ENCODE peak calls at places on chromosomes 4 and X, in four cellular contexts. One of them, this sample, is unnamed. For H3K4me1, the result is how much of the 10 kb centered on the place peaks cover.

GRCh38 chr4:83722730-83723269 is 186.9 kb downstream of the GPAT3 start:
- DNase-seq in right cardiac atrium: no peak
- DNase-seq in right lobe of liver: no peak
- DNase-seq in neural progenitor cell: no peak
- DNase-seq in this sample: no peak

GRCh38 chr4:113885291-113885690 is 94.2 kb downstream of the ARSJ start:
- DNase-seq in right cardiac atrium: no peak
- DNase-seq in right lobe of liver: no peak
- DNase-seq in neural progenitor cell: no peak
- DNase-seq in this sample: no peak

GRCh38 chr4:27278615-27279014 is 418.0 kb downstream of the STIM2 start:
- DNase-seq in right cardiac atrium: no peak
- DNase-seq in right lobe of liver: no peak
- DNase-seq in neural progenitor cell: peak
- DNase-seq in this sample: peak

GRCh38 chr4:124178449-124179021 is 534.0 kb downstream of the ANKRD50 start:
- DNase-seq in right cardiac atrium: no peak
- DNase-seq in right lobe of liver: no peak
- DNase-seq in neural progenitor cell: no peak
- DNase-seq in this sample: no peak

GRCh38 chrX:52363247-52363883 is 5.5 kb upstream of the XAGE2 start:
- DNase-seq in right cardiac atrium: no peak
- DNase-seq in right lobe of liver: no peak
- DNase-seq in neural progenitor cell: peak
- DNase-seq in this sample: no peak

GRCh38 chrX:56857042-56857441 is 128.0 kb downstream of the NBDY start:
- DNase-seq in right cardiac atrium: no peak
- DNase-seq in right lobe of liver: no peak
- DNase-seq in neural progenitor cell: no peak
- DNase-seq in this sample: no peak

GRCh38 chr4:155703486-155704227 is 37.0 kb downstream of the GUCY1A1 start:
- DNase-seq in right cardiac atrium: no peak
- DNase-seq in right lobe of liver: no peak
- DNase-seq in neural progenitor cell: no peak
- DNase-seq in this sample: no peak

GRCh38 chrX:26613951-26614350 is 398.0 kb downstream of the MAGEB5 start:
- DNase-seq in right cardiac atrium: no peak
- DNase-seq in right lobe of liver: no peak
- DNase-seq in neural progenitor cell: no peak
- DNase-seq in this sample: no peak

GRCh38 chrX:19906293-19906692 is 18.9 kb upstream of the SH3KBP1 start:
- DNase-seq in right cardiac atrium: no peak
- DNase-seq in right lobe of liver: no peak
- DNase-seq in neural progenitor cell: no peak
- DNase-seq in this sample: no peak

GRCh38 chrX:141314441-141314840 is 72.1 kb upstream of the SPANXC start:
- DNase-seq in right cardiac atrium: no peak
- DNase-seq in right lobe of liver: no peak
- DNase-seq in neural progenitor cell: no peak
- DNase-seq in this sample: no peak

GRCh38 chr4:153138736-153139135 is 65.5 kb upstream of the TRIM2 start:
- DNase-seq in right cardiac atrium: no peak
- DNase-seq in right lobe of liver: no peak
- DNase-seq in neural progenitor cell: no peak
- DNase-seq in this sample: no peak

GRCh38 chr4:113404846-113405245 is 355.4 kb downstream of the ANK2 start:
- DNase-seq in right cardiac atrium: no peak
- DNase-seq in right lobe of liver: no peak
- DNase-seq in neural progenitor cell: no peak
- DNase-seq in this sample: peak

DNA sequence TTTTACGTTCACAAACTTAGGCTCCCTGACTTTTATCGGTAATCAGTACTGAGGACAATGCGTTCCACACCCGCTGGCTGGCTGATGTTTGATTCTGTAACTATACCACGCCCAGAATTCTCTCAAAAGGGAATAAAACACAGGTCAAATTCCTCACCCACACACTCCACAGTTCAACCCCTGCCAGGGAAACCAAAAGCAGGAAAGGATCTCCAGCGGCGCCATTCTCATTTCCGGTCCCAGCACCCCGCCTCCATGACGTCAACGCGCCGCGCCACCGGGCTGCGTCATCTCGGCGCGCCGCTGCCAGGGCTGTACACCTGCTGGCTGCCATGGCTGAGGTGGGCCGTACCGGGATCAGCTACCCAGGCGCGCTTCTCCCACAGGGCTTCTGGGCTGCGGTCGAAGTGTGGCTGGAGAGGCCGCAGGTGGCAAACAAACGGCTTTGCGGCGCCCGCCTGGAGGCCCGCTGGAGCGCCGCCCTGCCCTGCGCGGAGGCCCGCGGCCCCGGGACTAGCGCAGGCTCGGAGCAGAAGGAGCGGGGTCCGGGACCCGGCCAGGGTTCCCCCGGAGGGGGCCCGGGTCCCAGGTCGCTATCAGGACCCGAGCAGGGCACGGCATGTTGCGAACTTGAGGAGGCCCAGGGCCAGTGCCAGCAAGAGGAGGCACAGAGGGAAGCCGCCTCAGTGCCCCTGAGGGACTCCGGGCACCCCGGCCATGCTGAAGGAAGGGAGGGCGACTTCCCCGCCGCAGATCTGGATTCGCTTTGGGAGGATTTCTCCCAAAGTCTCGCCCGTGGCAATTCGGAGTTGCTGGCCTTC is at the start of the genes ACOX3 and TRMT44:
- DNase-seq in right cardiac atrium: peak
- DNase-seq in right lobe of liver: peak
- DNase-seq in neural progenitor cell: peak
- DNase-seq in this sample: peak
- H3K4me1 ChIP-seq in right cardiac atrium: under half
- H3K4me1 ChIP-seq in right lobe of liver: under half
- H3K4me1 ChIP-seq in neural progenitor cell: under half
- H3K4me1 ChIP-seq in this sample: under half

GRCh38 chr4:101141230-101141629 is 206.1 kb downstream of the PPP3CA start:
- DNase-seq in right cardiac atrium: no peak
- DNase-seq in right lobe of liver: no peak
- DNase-seq in neural progenitor cell: no peak
- DNase-seq in this sample: no peak
- H3K4me1 ChIP-seq in right cardiac atrium: under half
- H3K4me1 ChIP-seq in right lobe of liver: under half
- H3K4me1 ChIP-seq in neural progenitor cell: under half
- H3K4me1 ChIP-seq in this sample: under half

GRCh38 chr4:140238353-140239041 is 84.5 kb upstream of the MAML3 start:
- DNase-seq in right cardiac atrium: peak
- DNase-seq in right lobe of liver: peak
- DNase-seq in neural progenitor cell: peak
- DNase-seq in this sample: peak

GRCh38 chr4:140236649-140237160 is 82.7 kb upstream of the MAML3 start:
- DNase-seq in right cardiac atrium: no peak
- DNase-seq in right lobe of liver: no peak
- DNase-seq in neural progenitor cell: no peak
- DNase-seq in this sample: no peak

GRCh38 chr4:140240237-140240636 is 86.3 kb upstream of the MAML3 start:
- DNase-seq in right cardiac atrium: no peak
- DNase-seq in right lobe of liver: no peak
- DNase-seq in neural progenitor cell: no peak
- DNase-seq in this sample: peak

GRCh38 chr4:140237616-140238352 is 83.8 kb upstream of the MAML3 start:
- DNase-seq in right cardiac atrium: peak
- DNase-seq in right lobe of liver: peak
- DNase-seq in neural progenitor cell: peak
- DNase-seq in this sample: peak

GRCh38 chr4:140239311-140239710 is 85.3 kb upstream of the MAML3 start:
- DNase-seq in right cardiac atrium: no peak
- DNase-seq in right lobe of liver: no peak
- DNase-seq in neural progenitor cell: no peak
- DNase-seq in this sample: no peak
- H3K4me1 ChIP-seq in right cardiac atrium: under half
- H3K4me1 ChIP-seq in right lobe of liver: under half
- H3K4me1 ChIP-seq in neural progenitor cell: half or more
- H3K4me1 ChIP-seq in this sample: under half

GRCh38 chr4:48121180-48121579 is 12.9 kb downstream of the TXK start:
- DNase-seq in right cardiac atrium: no peak
- DNase-seq in right lobe of liver: no peak
- DNase-seq in neural progenitor cell: no peak
- DNase-seq in this sample: no peak
- H3K4me1 ChIP-seq in right cardiac atrium: under half
- H3K4me1 ChIP-seq in right lobe of liver: under half
- H3K4me1 ChIP-seq in neural progenitor cell: under half
- H3K4me1 ChIP-seq in this sample: under half

DNA sequence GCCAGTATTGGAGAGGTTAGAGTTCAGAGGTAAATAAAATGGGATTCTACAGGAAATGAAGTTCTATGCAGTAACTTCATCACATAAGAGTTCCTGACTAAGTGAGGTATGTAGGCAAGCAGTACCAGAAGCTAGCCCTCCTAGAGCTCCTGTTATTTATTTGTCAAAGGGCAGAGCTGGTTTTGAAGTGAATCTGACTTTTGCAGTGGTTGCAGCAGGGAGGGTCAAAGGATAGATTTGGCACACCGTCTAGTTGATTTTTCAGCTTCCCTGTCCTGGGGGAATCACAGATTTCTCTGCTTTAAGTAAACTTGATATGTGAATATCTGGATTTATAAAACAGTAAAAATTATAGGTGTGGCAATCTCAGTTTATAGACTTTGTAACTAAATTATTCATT is 130.7 kb downstream of the IL1RAPL2 start:
- DNase-seq in right cardiac atrium: no peak
- DNase-seq in right lobe of liver: no peak
- DNase-seq in neural progenitor cell: no peak
- DNase-seq in this sample: no peak
- H3K4me1 ChIP-seq in right cardiac atrium: under half
- H3K4me1 ChIP-seq in right lobe of liver: under half
- H3K4me1 ChIP-seq in neural progenitor cell: under half
- H3K4me1 ChIP-seq in this sample: under half

GRCh38 chrX:154735695-154736393 is 15.0 kb downstream of the GAB3 start:
- DNase-seq in right cardiac atrium: peak
- DNase-seq in right lobe of liver: no peak
- DNase-seq in neural progenitor cell: no peak
- DNase-seq in this sample: no peak
- H3K4me1 ChIP-seq in right cardiac atrium: under half
- H3K4me1 ChIP-seq in right lobe of liver: under half
- H3K4me1 ChIP-seq in neural progenitor cell: under half
- H3K4me1 ChIP-seq in this sample: under half

DNA sequence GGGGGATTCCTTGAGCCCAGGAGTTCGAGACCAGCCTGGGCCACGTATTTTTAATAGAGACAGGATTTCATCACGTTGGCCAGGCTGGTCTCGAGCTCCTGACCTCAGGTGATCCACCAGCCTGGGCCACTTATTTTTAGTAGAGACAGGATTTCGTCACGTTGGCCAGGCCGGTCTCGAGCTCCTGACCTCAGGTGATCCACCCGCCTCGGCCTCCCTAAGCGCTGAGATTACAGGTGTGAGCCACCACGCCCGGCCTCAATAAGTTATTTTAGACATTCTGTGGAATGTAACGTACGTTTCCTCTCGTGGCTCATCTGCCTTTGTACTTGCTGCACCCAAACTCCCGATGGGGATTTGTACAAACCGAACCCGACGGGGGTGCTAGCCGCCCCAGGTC is 8.8 kb downstream of the ASMT start:
- DNase-seq in right cardiac atrium: no peak
- DNase-seq in right lobe of liver: no peak
- DNase-seq in neural progenitor cell: no peak
- DNase-seq in this sample: no peak
- H3K4me1 ChIP-seq in right cardiac atrium: under half
- H3K4me1 ChIP-seq in right lobe of liver: under half
- H3K4me1 ChIP-seq in neural progenitor cell: under half
- H3K4me1 ChIP-seq in this sample: under half

This sample was measured in SJCRH30.